ENCODE peak calls at places on chromosomes 13 and 19, in four cellular contexts. T is PC-9, G is IMR-90, J is lower lobe of right lung. L is an unnamed sample. For H3K36me3, the result is how much of the 10 kb centered on the place peaks cover.

GRCh38 chr13:46914341-46914740 is 17.5 kb upstream of the HTR2A start:
- DNase-seq in G (no peak), T (no peak), J (no peak), L (no peak)

GRCh38 chr13:99346328-99347070 is 39.3 kb upstream of the GPR183 start:
- DNase-seq in T (no peak), G (no peak), J (no peak), L (no peak)

GRCh38 chr13:109744512-109745051 is 41.8 kb downstream of the IRS2 start:
- DNase-seq in G (peak), J (no peak), T (no peak), L (no peak)

GRCh38 chr13:40613192-40613818 is 53.1 kb downstream of the FOXO1 start:
- DNase-seq in G (no peak), J (no peak), T (no peak), L (no peak)

GRCh38 chr19:42270346-42271044 is 1.4 kb downstream of the CIC start:
- DNase-seq in T (peak), J (peak), G (no peak), L (peak)

GRCh38 chr13:111252449-111253124 is 67.9 kb upstream of the TEX29 start:
- DNase-seq in G (peak), J (no peak), T (no peak), L (no peak)

GRCh38 chr19:12180377-12180776 is 17.5 kb downstream of the ZNF136 start:
- DNase-seq in G (no peak), T (no peak), J (no peak), L (no peak)

GRCh38 chr13:34207872-34208271 is 389.9 kb downstream of the RFC3 start:
- DNase-seq in T (no peak), J (no peak), G (peak), L (no peak)

GRCh38 chr19:56080669-56081401 is 40.3 kb downstream of the ZNF787 start:
- DNase-seq in J (peak), G (peak), T (no peak), L (peak)

GRCh38 chr13:51342706-51343105 is 3.2 kb downstream of the SERPINE3 start:
- DNase-seq in G (peak), J (no peak), T (no peak), L (peak)

GRCh38 chr13:77579971-77580370 is 44.5 kb downstream of the SCEL start:
- DNase-seq in G (no peak), J (no peak), T (no peak), L (no peak)

GRCh38 chr19:19559942-19560341 is 21.9 kb downstream of the CILP2 start:
- DNase-seq in G (no peak), T (no peak), J (no peak), L (no peak)

GRCh38 chr13:111330211-111330610 is 9.8 kb downstream of the TEX29 start:
- DNase-seq in T (no peak), G (no peak), J (no peak), L (no peak)

GRCh38 chr19:20422216-20422615 is 143.4 kb downstream of the ZNF737 start:
- DNase-seq in T (no peak), J (no peak), G (no peak), L (no peak)

GRCh38 chr13:101455863-101456262 is 3.4 kb downstream of the ITGBL1 start:
- DNase-seq in J (no peak), G (peak), T (peak), L (peak)

GRCh38 chr13:34822681-34823080 is 119.4 kb upstream of the NBEA start:
- DNase-seq in J (no peak), T (no peak), G (no peak), L (no peak)

DNA sequence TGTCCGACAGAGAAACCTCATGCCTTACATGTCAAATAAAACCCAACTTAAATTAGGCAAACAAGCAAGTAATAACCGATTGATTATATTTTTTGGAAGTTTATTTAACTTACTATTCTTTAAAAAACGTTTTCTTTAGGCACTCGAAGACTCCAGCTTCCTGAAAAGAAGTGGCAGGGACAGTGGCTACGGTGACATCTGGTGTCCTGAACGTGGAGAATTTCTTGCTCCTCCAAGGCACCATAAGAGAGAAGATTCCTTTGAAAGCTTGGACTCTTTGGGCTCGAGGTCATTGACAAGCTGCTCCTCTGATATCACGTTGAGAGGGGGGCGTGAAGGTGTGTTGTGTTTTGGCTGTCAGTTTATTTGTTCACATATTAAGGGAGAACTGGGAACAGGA is 164.4 kb downstream of the LMO7 start:
- DNase-seq in J (no peak), G (no peak), T (no peak), L (no peak)
- TF ChIP-seq CTCF in J (no peak), G (no peak), T (no peak), L (no peak)

GRCh38 chr13:72229067-72229466 is 362.1 kb upstream of the DACH1 start:
- DNase-seq in J (no peak), G (no peak), T (no peak), L (no peak)

GRCh38 chr13:72230131-72230530 is 363.1 kb upstream of the DACH1 start:
- DNase-seq in J (no peak), T (no peak), G (no peak), L (peak)
- H3K4me3 ChIP-seq in J (no peak), T (no peak), G (no peak), L (no peak)

GRCh38 chr19:6387372-6387771 is 5.6 kb downstream of the GTF2F1 start:
- DNase-seq in T (no peak), G (no peak), J (no peak), L (no peak)
- H3K36me3 ChIP-seq in T (under half), G (half or more), J (half or more), L (under half)

GRCh38 chr13:104571161-104571889 is 1505.1 kb upstream of the SLC10A2 start:
- DNase-seq in T (peak), J (no peak), G (peak), L (peak)

GRCh38 chr13:104577029-104577820 is 1511.0 kb upstream of the SLC10A2 start:
- DNase-seq in J (no peak), T (no peak), G (peak), L (no peak)

GRCh38 chr13:104567114-104567513 is 1500.9 kb upstream of the SLC10A2 start:
- DNase-seq in G (no peak), T (no peak), J (no peak), L (no peak)

GRCh38 chr13:104565888-104566287 is 1499.7 kb upstream of the SLC10A2 start:
- DNase-seq in G (no peak), T (no peak), J (no peak), L (no peak)

DNA sequence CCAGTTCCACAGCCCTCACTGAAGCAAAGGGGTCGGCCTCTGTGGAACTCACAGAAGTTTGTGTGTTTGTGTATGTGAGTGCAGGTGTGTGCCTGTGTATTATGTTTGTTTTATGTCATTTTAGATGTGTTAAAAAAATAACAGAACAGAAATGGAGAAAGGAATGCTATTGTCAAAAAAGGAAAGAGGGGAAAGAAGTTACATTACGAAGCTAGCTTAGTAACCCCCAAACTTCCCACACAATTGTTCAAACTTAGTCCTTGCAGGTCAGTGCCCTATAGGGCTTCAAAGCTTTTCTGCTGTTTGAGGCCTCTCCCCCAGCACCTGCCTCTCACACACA is 1505.6 kb upstream of the SLC10A2 start:
- DNase-seq in G (no peak), T (no peak), J (no peak), L (no peak)
- TF ChIP-seq CTCF in G (no peak), T (peak), J (no peak), L (no peak)

DNA sequence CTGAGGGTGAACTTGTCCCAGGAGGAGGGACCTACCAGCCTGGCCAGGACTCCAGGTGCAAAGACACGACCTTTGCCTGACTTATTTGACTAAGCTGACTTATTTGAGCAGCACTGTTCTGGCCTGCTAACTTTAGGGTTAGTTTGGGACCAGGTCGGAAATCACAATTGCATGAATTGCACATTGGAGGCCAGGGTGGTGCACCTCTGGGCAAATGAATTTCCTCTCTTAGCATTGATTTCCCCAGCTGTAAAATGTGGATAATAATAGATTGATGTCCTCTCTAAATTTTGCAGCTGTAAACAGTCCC is 1.4 kb upstream of the BST2 start:
- DNase-seq in G (no peak), J (no peak), T (no peak), L (no peak)
- H3K4me3 ChIP-seq in G (no peak), J (peak), T (no peak), L (no peak)

GRCh38 chr19:51698296-51698695 is 5.2 kb downstream of the SPACA6 start:
- DNase-seq in G (peak), T (no peak), J (no peak), L (no peak)
- H3K36me3 ChIP-seq in G (half or more), T (under half), J (half or more), L (under half)

DNA sequence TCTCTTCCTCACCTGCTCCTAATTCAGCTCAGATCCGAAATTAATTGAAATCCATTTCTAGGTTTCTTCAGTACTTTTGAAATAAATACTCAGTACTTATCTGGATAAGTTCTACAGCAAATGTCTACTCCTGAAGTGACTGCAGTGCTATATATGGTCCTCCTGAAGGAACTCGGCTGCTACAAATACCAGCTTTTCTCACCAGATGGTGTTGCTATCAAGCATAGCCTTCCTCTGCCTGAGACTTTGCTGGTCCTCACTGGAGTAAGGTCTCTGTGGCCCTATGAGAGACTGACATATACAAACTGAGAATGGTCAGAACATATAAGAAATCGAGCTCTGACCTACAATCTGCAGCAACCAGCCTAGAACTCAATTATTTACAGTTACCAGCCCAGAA is 161.6 kb downstream of the NDFIP2 start:
- DNase-seq in T (no peak), J (no peak), G (no peak), L (no peak)
- TF ChIP-seq CTCF in T (no peak), J (no peak), G (no peak), L (no peak)

DNA sequence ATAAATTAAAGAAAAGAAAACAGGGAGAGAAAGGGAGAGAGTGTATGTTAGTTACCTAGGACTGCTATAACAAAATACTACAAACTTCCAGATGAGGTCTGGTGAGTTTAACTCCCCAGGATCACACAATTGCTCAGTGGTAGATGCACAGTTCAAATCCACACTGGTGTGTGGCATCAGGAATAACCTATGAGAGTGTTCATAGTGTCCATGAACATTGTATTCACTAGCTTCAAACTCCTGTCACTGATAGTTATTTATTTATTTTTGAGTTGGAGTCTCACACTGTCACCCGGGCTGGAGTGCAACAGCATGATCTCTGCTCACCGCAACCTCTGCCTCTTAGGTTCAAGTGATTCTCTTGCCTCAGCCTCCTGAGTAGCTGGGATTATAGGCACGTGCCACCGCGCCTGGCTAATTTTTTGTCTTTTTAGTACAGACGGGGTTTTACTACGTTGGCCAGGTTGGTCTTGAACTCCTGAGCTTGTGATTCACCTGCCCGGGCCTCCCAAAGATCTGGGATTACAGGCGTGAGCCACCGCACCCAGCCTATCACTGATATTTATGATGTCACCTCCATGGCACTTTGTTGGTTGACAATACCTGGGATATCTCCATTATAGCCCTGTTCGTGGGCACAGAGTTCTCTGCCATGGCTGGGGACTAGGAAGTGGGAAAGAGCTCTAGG is at the start of gene NFILZ:
- DNase-seq in J (no peak), T (no peak), G (no peak), L (no peak)
- H3K4me3 ChIP-seq in J (no peak), T (no peak), G (no peak), L (no peak)